ENCODE peak calls at places on chromosomes 12 and 14, in eight cellular contexts. Y, S, X, Z, K, W, T and V are unnamed samples.

GRCh38 chr12:64102339-64102738 is 119.8 kb downstream of the KICS2 start:
- DNase-seq in Y (no peak), S (no peak), X (peak; percentile 69), Z (no peak), W (no peak), K (no peak), T (no peak), V (no peak)

GRCh38 chr12:99004799-99005474 is 359.8 kb downstream of the APAF1 start:
- DNase-seq in Y (peak; percentile 83), Z (no peak), S (no peak), T (no peak), W (no peak), K (no peak), X (peak; percentile 2), V (no peak)

GRCh38 chr12:114916124-114916523 is 232.1 kb upstream of the TBX3 start:
- DNase-seq in T (no peak), W (peak; percentile 81), Z (peak; percentile 86), X (peak; percentile 94), Y (no peak), K (no peak), S (no peak), V (no peak)

GRCh38 chr12:12327802-12328201 is 22.2 kb downstream of the MANSC1 start:
- DNase-seq in K (peak; percentile 82), X (peak; percentile 83), T (no peak), Z (peak; percentile 60), S (no peak), Y (no peak), W (peak; percentile 85), V (no peak)

GRCh38 chr12:63967358-63967757 is 122.9 kb downstream of the SRGAP1 start:
- DNase-seq in K (no peak), X (peak; percentile 85), Y (no peak), W (peak; percentile 58), S (peak; percentile 68), Z (peak; percentile 57), T (no peak), V (no peak)

GRCh38 chr14:103538291-103539055 is 9.5 kb downstream of the TRMT61A start:
- DNase-seq in Z (no peak), X (no peak), Y (peak; percentile 83), S (no peak), K (no peak), T (peak; percentile 48), W (no peak), V (no peak)

GRCh38 chr14:29749327-29749726 is 178.3 kb downstream of the PRKD1 start:
- DNase-seq in Y (no peak), K (peak; percentile 22), S (peak; percentile 57), W (peak; percentile 42), Z (peak; percentile 39), T (no peak), X (peak; percentile 65), V (no peak)

GRCh38 chr12:4274960-4275868 is 1.7 kb downstream of the CCND2 start:
- DNase-seq in Y (no peak), T (peak; percentile 33), K (peak; percentile 47), X (no peak), Z (no peak), S (no peak), W (peak; percentile 39), V (no peak)

GRCh38 chr14:24840204-24840893 is 206.4 kb upstream of the GZMB start:
- DNase-seq in Y (no peak), X (no peak), T (no peak), Z (no peak), W (no peak), K (no peak), S (peak; percentile 56), V (no peak)

GRCh38 chr14:52312872-52313492 is 1.1 kb upstream of the PTGER2 start:
- DNase-seq in X (no peak), T (no peak), K (no peak), S (no peak), Y (no peak), W (peak; percentile 80), Z (no peak), V (no peak)

GRCh38 chr14:34981743-34982420 is 910 bp upstream of the SRP54 start:
- DNase-seq in S (no peak), X (peak; percentile 71), T (no peak), Z (no peak), Y (no peak), K (no peak), W (no peak), V (no peak)

GRCh38 chr14:75340921-75341320 is 62.3 kb downstream of the FOS start:
- DNase-seq in Z (no peak), S (no peak), T (peak; percentile 82), Y (no peak), W (no peak), X (no peak), K (no peak), V (peak; percentile 18)

GRCh38 chr14:69506241-69506595 is 21.7 kb downstream of the PLEKHD1 start:
- DNase-seq in Y (no peak), W (no peak), S (no peak), Z (no peak), K (no peak), X (no peak), T (no peak), V (no peak)

GRCh38 chr14:94918896-94919295 is 149.0 kb upstream of the GSC start:
- DNase-seq in K (no peak), S (no peak), Y (no peak), Z (no peak), T (no peak), X (peak; percentile 48), W (no peak), V (no peak)

GRCh38 chr14:63492391-63492790 is 50.8 kb downstream of the PPP2R5E start:
- DNase-seq in T (no peak), Z (peak; percentile 28), K (no peak), W (peak; percentile 71), X (peak; percentile 64), Y (no peak), S (peak; percentile 19), V (no peak)

GRCh38 chr14:67928375-67928774 is 108.8 kb downstream of the RAD51B start:
- DNase-seq in X (no peak), T (no peak), K (no peak), Z (no peak), W (no peak), Y (no peak), S (no peak), V (no peak)

GRCh38 chr14:38951451-38951850 is 151.6 kb downstream of the SEC23A start:
- DNase-seq in K (no peak), S (peak; percentile 47), Y (no peak), T (no peak), Z (peak; percentile 31), X (peak; percentile 27), W (peak; percentile 74), V (no peak)

GRCh38 chr14:90548455-90548854 is 151.6 kb downstream of the CALM1 start:
- DNase-seq in K (no peak), W (no peak), Y (peak; percentile 15), T (no peak), X (no peak), Z (no peak), S (no peak), V (no peak)

GRCh38 chr12:58917699-58918334 is 2.5 kb downstream of the LRIG3 start:
- DNase-seq in K (no peak), T (no peak), X (peak; percentile 34), S (no peak), W (no peak), Y (no peak), Z (peak; percentile 37), V (no peak)

GRCh38 chr14:76742961-76743360 is 18.3 kb upstream of the VASH1 start:
- DNase-seq in X (no peak), W (no peak), Y (no peak), K (peak; percentile 37), Z (peak; percentile 26), T (no peak), S (no peak), V (no peak)

GRCh38 chr12:7374423-7375144 is 69.4 kb downstream of the CD163L1 start:
- DNase-seq in K (peak; percentile 90), Z (peak; percentile 41), S (no peak), T (peak; percentile 20), W (peak; percentile 17), X (peak; percentile 62), Y (peak; percentile 40), V (no peak)

GRCh38 chr12:49783917-49784676 is 42.7 kb downstream of the TMBIM6 start:
- DNase-seq in T (no peak), X (peak; percentile 27), Y (peak; percentile 6), Z (peak; percentile 9), S (no peak), K (peak; percentile 87), W (peak; percentile 88), V (no peak)

GRCh38 chr12:5003025-5003666 is 40.5 kb upstream of the KCNA5 start:
- DNase-seq in W (peak; percentile 66), T (peak; percentile 66), X (peak; percentile 69), Z (peak; percentile 48), S (peak; percentile 22), Y (peak; percentile 94), K (peak; percentile 71), V (peak; percentile 43)

GRCh38 chr12:123115409-123116111 is 35.3 kb downstream of the PITPNM2 start:
- DNase-seq in T (no peak), X (peak; percentile 70), Z (peak; percentile 80), W (peak; percentile 98), Y (peak; percentile 87), K (peak; percentile 22), S (peak; percentile 15), V (peak; percentile 73)

GRCh38 chr12:65140738-65141137 is 19.6 kb upstream of the WIF1 start:
- DNase-seq in X (no peak), T (no peak), S (no peak), K (no peak), Y (no peak), W (no peak), Z (no peak), V (no peak)

GRCh38 chr14:75519826-75520692 is 2.2 kb upstream of the BATF start:
- DNase-seq in K (no peak), T (no peak), Z (peak; percentile 8), W (peak; percentile 31), S (no peak), Y (no peak), X (peak; percentile 31), V (no peak)

GRCh38 chr14:91332448-91333059 is 85.1 kb downstream of the CCDC88C start:
- DNase-seq in K (no peak), X (no peak), Y (peak; percentile 77), T (no peak), Z (no peak), W (no peak), S (no peak), V (no peak)

GRCh38 chr14:99754141-99755067 is 38.8 kb upstream of the EML1 start:
- DNase-seq in W (peak; percentile 27), T (no peak), Y (peak; percentile 85), K (no peak), S (no peak), Z (no peak), X (peak; percentile 49), V (no peak)

GRCh38 chr12:24822121-24822899 is 126.6 kb downstream of the BCAT1 start:
- DNase-seq in Y (no peak), K (no peak), W (peak; percentile 87), T (no peak), X (peak; percentile 78), Z (peak; percentile 25), S (no peak), V (no peak)

GRCh38 chr12:132632521-132633228 is 14.1 kb downstream of the P2RX2 start:
- DNase-seq in K (no peak), T (no peak), Z (no peak), S (no peak), Y (peak; percentile 69), X (no peak), W (no peak), V (no peak)

GRCh38 chr12:68873316-68873715 is 59.7 kb downstream of the CPM start:
- DNase-seq in T (no peak), X (no peak), S (no peak), Y (no peak), Z (no peak), W (no peak), K (no peak), V (no peak)

GRCh38 chr12:4809013-4809448 is 88.8 kb downstream of the GALNT8 start:
- DNase-seq in Y (peak; percentile 92), K (no peak), Z (no peak), T (peak; percentile 17), X (no peak), S (no peak), W (no peak), V (no peak)

GRCh38 chr14:53516261-53516774 is 363.2 kb upstream of the DDHD1 start:
- DNase-seq in W (peak; percentile 92), K (no peak), S (peak; percentile 69), Z (peak; percentile 14), X (peak; percentile 63), Y (no peak), T (no peak), V (no peak)

GRCh38 chr14:23078692-23079116 is 16.2 kb downstream of the ACIN1 start:
- DNase-seq in Z (peak; percentile 87), T (no peak), Y (no peak), X (peak; percentile 98), W (peak; percentile 97), S (peak; percentile 95), K (no peak), V (no peak)